ENCODE peak calls at places on chromosomes 7 and 10, in ten cellular contexts. J is heart left ventricle; X is fibroblast of the aortic adventitia; Z is activated T-cell treated with anti-CD3 and anti-CD28 coated beads for 1 hour; G is C1 segment of cervical spinal cord; U is GM12891; M is astrocyte of the cerebellum; D is amniotic epithelial cell; A is stimulated activated CD4-positive, alpha-beta T cell treated with anti-CD3 and anti-CD28 coated beads, Interleukin-4, amount 100 ng/mL, for 4 hours; S is HEK293T. F is an unnamed sample.

GRCh38 chr10:106038246-106038645 is 1126.3 kb downstream of the SORCS1 start:
- DNase-seq in J (no peak), X (no peak), Z (no peak), G (no peak), U (no peak), M (no peak), D (peak), A (no peak), S (no peak), F (no peak)

GRCh38 chr10:77801474-77802238 is 124.9 kb downstream of the DLG5 start:
- DNase-seq in J (no peak), X (peak), Z (no peak), G (no peak), U (no peak), M (no peak), D (peak), A (no peak), S (no peak), F (no peak)

GRCh38 chr10:110158051-110159005 is 49.1 kb upstream of the MXI1 start:
- DNase-seq in J (no peak), X (no peak), Z (no peak), G (no peak), U (no peak), M (no peak), D (no peak), A (no peak), S (no peak), F (no peak)

GRCh38 chr10:31620236-31621151 is 301.5 kb downstream of the ZEB1 start:
- DNase-seq in J (peak), X (peak), Z (no peak), G (no peak), U (no peak), M (peak), D (peak), A (no peak), S (peak), F (peak)

GRCh38 chr10:44173558-44173894 is 211.4 kb downstream of the CXCL12 start:
- DNase-seq in J (no peak), X (no peak), Z (no peak), G (no peak), U (no peak), M (no peak), D (no peak), A (no peak), S (no peak), F (no peak)

GRCh38 chr7:128347573-128348147 is 4.0 kb upstream of the RBM28 start:
- DNase-seq in J (no peak), X (peak), Z (peak), G (peak), U (no peak), M (no peak), D (peak), A (peak), S (peak), F (peak)

GRCh38 chr10:98134431-98135221 is at the start of gene R3HCC1L:
- DNase-seq in J (peak), X (peak), Z (peak), G (peak), U (peak), M (peak), D (peak), A (peak), S (peak), F (peak)

GRCh38 chr7:131285558-131285957 is 42.1 kb upstream of the MKLN1 start:
- DNase-seq in J (peak), X (peak), Z (no peak), G (no peak), U (no peak), M (no peak), D (no peak), A (no peak), S (no peak), F (peak)

GRCh38 chr10:63708421-63708820 is 187.2 kb downstream of the REEP3 start:
- DNase-seq in J (no peak), X (no peak), Z (no peak), G (no peak), U (no peak), M (no peak), D (no peak), A (no peak), S (no peak), F (no peak)

GRCh38 chr7:114048386-114049235 is 129.8 kb upstream of the PPP1R3A start:
- DNase-seq in J (no peak), X (peak), Z (no peak), G (no peak), U (no peak), M (peak), D (peak), A (no peak), S (peak), F (no peak)

GRCh38 chr10:70106958-70107791 is 25.4 kb downstream of the AIFM2 start:
- DNase-seq in J (no peak), X (no peak), Z (no peak), G (no peak), U (no peak), M (no peak), D (no peak), A (no peak), S (peak), F (no peak)

GRCh38 chr10:116038259-116038658 is 234.7 kb downstream of the GFRA1 start:
- DNase-seq in J (no peak), X (peak), Z (no peak), G (no peak), U (no peak), M (peak), D (peak), A (no peak), S (no peak), F (peak)

GRCh38 chr10:120981601-120982381 is 130.6 kb downstream of the WDR11 start:
- DNase-seq in J (no peak), X (no peak), Z (no peak), G (no peak), U (no peak), M (no peak), D (peak), A (no peak), S (peak), F (no peak)

GRCh38 chr10:90306187-90306586 is 551.7 kb downstream of the HTR7 start:
- DNase-seq in J (no peak), X (peak), Z (no peak), G (no peak), U (no peak), M (peak), D (peak), A (no peak), S (peak), F (no peak)

GRCh38 chr7:105352018-105352612 is 36.6 kb downstream of the SRPK2 start:
- DNase-seq in J (peak), X (peak), Z (no peak), G (peak), U (peak), M (peak), D (peak), A (peak), S (no peak), F (peak)

GRCh38 chr10:62231371-62231770 is 37.3 kb downstream of the RTKN2 start:
- DNase-seq in J (no peak), X (peak), Z (no peak), G (no peak), U (no peak), M (peak), D (peak), A (no peak), S (no peak), F (no peak)

GRCh38 chr10:86775056-86775858 is 18.8 kb downstream of the BMPR1A start:
- DNase-seq in J (no peak), X (peak), Z (no peak), G (no peak), U (no peak), M (no peak), D (peak), A (no peak), S (no peak), F (no peak)

GRCh38 chr7:47577351-47577919 is 4.5 kb downstream of the TNS3 start:
- DNase-seq in J (peak), X (peak), Z (no peak), G (no peak), U (no peak), M (no peak), D (no peak), A (no peak), S (no peak), F (peak)

F was measured in Right ventricle myocardium superior.